ENCODE peak calls at places on chromosomes 2 and 18, in five cellular contexts. E, N, S, D and O are unnamed samples.

GRCh38 chr2:150586858-150587257 is 99.4 kb upstream of the RND3 start:
- DNase-seq in E (no peak), N (no peak), S (no peak), D (peak), O (no peak)

GRCh38 chr18:76451475-76452331 is 43.3 kb downstream of the ZNF516 start:
- DNase-seq in E (no peak), N (no peak), S (no peak), D (no peak), O (no peak)

GRCh38 chr2:152098798-152099654 is at the start of gene CACNB4:
- DNase-seq in E (no peak), N (no peak), S (peak), D (no peak), O (no peak)

GRCh38 chr2:7018261-7018701 is 101.1 kb downstream of the RNF144A start:
- DNase-seq in E (no peak), N (peak), S (peak), D (no peak), O (no peak)

GRCh38 chr2:9074930-9075329 is 71.4 kb upstream of the MBOAT2 start:
- DNase-seq in E (no peak), N (no peak), S (no peak), D (no peak), O (no peak)

GRCh38 chr2:179612108-179612507 is 249.3 kb downstream of the ZNF385B start:
- DNase-seq in E (no peak), N (no peak), S (no peak), D (no peak), O (peak)

GRCh38 chr18:43664487-43665008 is 387.3 kb upstream of the SYT4 start:
- DNase-seq in E (no peak), N (no peak), S (no peak), D (no peak), O (no peak)

GRCh38 chr2:211835695-211836094 is 702.9 kb downstream of the ERBB4 start:
- DNase-seq in E (no peak), N (no peak), S (no peak), D (no peak), O (no peak)

GRCh38 chr2:44934962-44935853 is 6.3 kb upstream of the SIX3 start:
- DNase-seq in E (no peak), N (no peak), S (peak), D (no peak), O (no peak)

GRCh38 chr2:112811841-112812306 is 24.7 kb downstream of the IL1B start:
- DNase-seq in E (no peak), N (no peak), S (no peak), D (no peak), O (no peak)

GRCh38 chr2:176421291-176422050 is 152.2 kb downstream of the MTX2 start:
- DNase-seq in E (no peak), N (no peak), S (no peak), D (peak), O (no peak)

GRCh38 chr2:230921806-230922595 is 3.0 kb downstream of the GPR55 start:
- DNase-seq in E (no peak), N (no peak), S (no peak), D (no peak), O (no peak)

GRCh38 chr2:18889565-18890332 is 300.4 kb upstream of the NT5C1B start:
- DNase-seq in E (no peak), N (no peak), S (no peak), D (no peak), O (no peak)

GRCh38 chr2:119255760-119256573 is 32.3 kb downstream of the STEAP3 start:
- DNase-seq in E (no peak), N (no peak), S (peak), D (peak), O (no peak)

GRCh38 chr18:58497845-58498244 is 131.0 kb downstream of the ALPK2 start:
- DNase-seq in E (no peak), N (no peak), S (no peak), D (no peak), O (no peak)

GRCh38 chr2:240275386-240275785 is 134.9 kb upstream of the OTOS start:
- DNase-seq in E (no peak), N (no peak), S (no peak), D (no peak), O (no peak)

GRCh38 chr2:144834954-144835633 is 315.2 kb upstream of the ZEB2 start:
- DNase-seq in E (peak), N (peak), S (no peak), D (no peak), O (peak)

GRCh38 chr2:112156152-112156986 is 18.2 kb downstream of the FBLN7 start:
- DNase-seq in E (no peak), N (no peak), S (no peak), D (no peak), O (no peak)

GRCh38 chr2:96945011-96945410 is 41.4 kb downstream of the FAM178B start:
- DNase-seq in E (no peak), N (no peak), S (no peak), D (no peak), O (no peak)

GRCh38 chr2:164937864-164938401 is 17.4 kb downstream of the SLC38A11 start:
- DNase-seq in E (no peak), N (no peak), S (no peak), D (no peak), O (no peak)

GRCh38 chr2:124283090-124283489 is 258.0 kb downstream of the CNTNAP5 start:
- DNase-seq in E (no peak), N (no peak), S (no peak), D (peak), O (no peak)

GRCh38 chr2:254231-254630 is 9.6 kb downstream of the SH3YL1 start:
- DNase-seq in E (no peak), N (no peak), S (no peak), D (no peak), O (no peak)

GRCh38 chr2:180520206-180520605 is 460.2 kb upstream of the UBE2E3 start:
- DNase-seq in E (no peak), N (no peak), S (no peak), D (no peak), O (no peak)

GRCh38 chr18:9653390-9653789 is 39.0 kb upstream of the PPP4R1 start:
- DNase-seq in E (peak), N (peak), S (peak), D (no peak), O (peak)

GRCh38 chr18:12811191-12811950 is 72.7 kb downstream of the PTPN2 start:
- DNase-seq in E (no peak), N (no peak), S (no peak), D (peak), O (peak)

GRCh38 chr2:10032746-10033105 is 10.6 kb upstream of the KLF11 start:
- DNase-seq in E (no peak), N (peak), S (no peak), D (no peak), O (no peak)

GRCh38 chr2:68369340-68369734 is 4.3 kb downstream of the PLEK start:
- DNase-seq in E (no peak), N (no peak), S (no peak), D (no peak), O (no peak)
- H3K4me3 ChIP-seq in E (no peak), N (no peak), S (no peak), D (no peak), O (no peak)

DNA sequence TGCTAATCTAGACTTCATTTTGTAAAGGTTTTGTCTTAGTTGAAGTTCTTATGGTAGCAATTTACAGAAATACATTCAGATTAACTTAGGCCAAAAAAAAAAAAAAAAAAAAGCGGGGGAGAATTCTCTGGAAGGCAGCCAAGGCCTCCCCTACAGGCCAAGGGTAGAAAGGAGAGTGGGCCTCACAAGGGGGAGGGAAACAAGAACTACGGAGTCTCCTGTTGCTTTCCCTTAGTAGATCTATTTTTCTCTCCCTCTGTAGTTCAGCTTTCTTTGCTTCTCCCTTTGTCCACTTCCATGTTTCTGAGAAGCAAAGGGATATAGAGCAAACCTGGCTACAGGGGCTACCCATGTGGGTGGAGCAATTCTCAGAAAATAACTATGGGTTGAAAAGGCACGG is 2.4 kb upstream of the STK11IP start:
- DNase-seq in E (no peak), N (no peak), S (no peak), D (no peak), O (no peak)
- TF ChIP-seq CTCF in E (no peak), N (no peak), S (no peak), D (no peak), O (no peak)

GRCh38 chr2:61433606-61434005 is 37.3 kb downstream of the USP34 start:
- DNase-seq in E (no peak), N (no peak), S (no peak), D (no peak), O (no peak)

GRCh38 chr2:61436092-61436491 is 34.8 kb downstream of the USP34 start:
- DNase-seq in E (no peak), N (no peak), S (no peak), D (no peak), O (no peak)

GRCh38 chr2:61437170-61437569 is 33.7 kb downstream of the USP34 start:
- DNase-seq in E (no peak), N (no peak), S (no peak), D (no peak), O (no peak)

GRCh38 chr2:61434314-61434713 is 36.6 kb downstream of the USP34 start:
- DNase-seq in E (no peak), N (no peak), S (no peak), D (no peak), O (no peak)

GRCh38 chr2:61435291-61435690 is 35.6 kb downstream of the USP34 start:
- DNase-seq in E (no peak), N (no peak), S (no peak), D (no peak), O (no peak)
- H3K4me3 ChIP-seq in E (no peak), N (no peak), S (no peak), D (no peak), O (no peak)

GRCh38 chr18:48295586-48296311 is 113.4 kb downstream of the ZBTB7C start:
- DNase-seq in E (no peak), N (no peak), S (peak), D (no peak), O (no peak)
- TF ChIP-seq CTCF in E (peak), N (no peak), S (peak), D (peak), O (no peak)

DNA sequence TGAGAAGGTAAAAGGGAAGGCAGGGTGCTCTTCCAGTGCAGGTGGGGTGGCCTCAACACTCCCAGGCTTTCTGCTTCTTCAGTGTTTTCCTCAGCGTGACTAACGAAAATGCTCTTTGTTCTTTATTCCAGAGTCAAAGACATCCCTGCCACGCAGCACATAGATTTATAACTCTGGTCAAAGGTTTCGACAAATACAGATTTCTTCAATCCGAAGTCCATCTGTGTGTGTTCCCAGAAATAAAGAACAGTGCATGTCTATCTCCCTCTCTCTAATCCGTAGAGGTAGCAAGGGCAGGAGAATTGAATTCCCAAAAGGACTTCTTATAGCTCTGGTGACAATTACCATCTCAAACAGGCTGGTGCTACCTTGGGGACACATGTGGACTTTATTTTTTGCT is 26.4 kb upstream of the TDRD15 start:
- DNase-seq in E (no peak), N (no peak), S (no peak), D (no peak), O (no peak)
- H3K4me3 ChIP-seq in E (no peak), N (no peak), S (no peak), D (no peak), O (no peak)

DNA sequence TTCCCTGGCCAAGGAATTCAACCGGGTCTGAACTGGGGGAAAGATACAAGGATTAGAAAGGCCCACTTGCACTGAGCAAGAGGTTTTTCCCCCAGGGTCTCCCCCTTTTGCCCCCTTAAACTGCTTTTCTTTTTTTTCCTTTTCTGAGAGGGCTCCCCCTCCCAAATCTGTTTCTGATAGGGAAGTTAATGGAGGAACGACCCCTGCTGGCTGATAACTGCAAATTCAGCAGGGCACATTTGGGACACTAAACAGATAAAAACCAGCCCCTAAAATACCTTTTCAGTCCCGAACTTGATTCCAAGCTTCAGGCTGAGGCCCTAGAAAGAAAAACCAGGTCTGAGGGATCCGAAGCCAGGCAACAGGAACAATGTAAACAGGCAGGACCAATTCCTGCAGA is 1012.4 kb upstream of the CRIM1 start:
- DNase-seq in E (no peak), N (no peak), S (peak), D (no peak), O (no peak)
- TF ChIP-seq CTCF in E (no peak), N (no peak), S (peak), D (peak), O (peak)